ENCODE peak calls at places on chromosomes 16 and 17, in six cellular contexts. L is osteoblast, F is AG04450, D is neural crest cell, T is HFFc6, I is astrocyte of the cerebellum. N is an unnamed sample.

GRCh38 chr17:76643553-76644148 is at the start of gene ST6GALNAC1:
- DNase-seq in L (no peak), F (no peak), D (no peak), T (no peak), I (no peak), N (no peak)

GRCh38 chr17:43732961-43733360 is 25.6 kb downstream of the SOST start:
- DNase-seq in L (no peak), F (peak; percentile 55), D (no peak), T (peak; percentile 78), I (peak; percentile 49), N (no peak)

GRCh38 chr16:3012828-3013420 is at the start of gene CLDN9:
- DNase-seq in L (peak; percentile 87), F (no peak), D (no peak), T (no peak), I (no peak), N (no peak)

GRCh38 chr17:17109896-17110295 is 67.6 kb downstream of the MPRIP start:
- DNase-seq in L (no peak), F (no peak), D (no peak), T (no peak), I (no peak), N (peak; percentile 61)

GRCh38 chr17:41415411-41415810 is 9.0 kb downstream of the KRT37 start:
- DNase-seq in L (no peak), F (no peak), D (no peak), T (no peak), I (no peak), N (no peak)

GRCh38 chr17:81028506-81028858 is 6.5 kb upstream of the BAIAP2 start:
- DNase-seq in L (peak; percentile 80), F (no peak), D (no peak), T (no peak), I (no peak), N (no peak)

GRCh38 chr16:74607310-74607966 is 524 bp upstream of the GLG1 start:
- DNase-seq in L (no peak), F (no peak), D (no peak), T (no peak), I (no peak), N (no peak)

GRCh38 chr17:77142689-77143088 is 1.9 kb downstream of the SEC14L1 start:
- DNase-seq in L (no peak), F (no peak), D (no peak), T (no peak), I (no peak), N (no peak)

GRCh38 chr17:57317016-57317415 is 60.7 kb downstream of the MSI2 start:
- DNase-seq in L (no peak), F (no peak), D (no peak), T (no peak), I (no peak), N (no peak)

GRCh38 chr17:69287168-69287567 is 39.8 kb downstream of the ABCA5 start:
- DNase-seq in L (no peak), F (no peak), D (no peak), T (peak; percentile 44), I (no peak), N (no peak)

GRCh38 chr17:39579318-39580081 is 28.2 kb downstream of the NEUROD2 start:
- DNase-seq in L (no peak), F (no peak), D (no peak), T (no peak), I (no peak), N (no peak)

GRCh38 chr17:59105852-59106462 is 723 bp downstream of the TRIM37 start:
- DNase-seq in L (peak; percentile 39), F (no peak), D (no peak), T (peak; percentile 26), I (no peak), N (no peak)

GRCh38 chr17:6163632-6164319 is 93.6 kb downstream of the WSCD1 start:
- DNase-seq in L (no peak), F (no peak), D (no peak), T (no peak), I (peak; percentile 74), N (no peak)

GRCh38 chr17:19645608-19646250 is 2.8 kb upstream of the ALDH3A2 start:
- DNase-seq in L (peak; percentile 75), F (no peak), D (peak; percentile 35), T (peak; percentile 11), I (no peak), N (peak; percentile 30)

GRCh38 chr16:51151435-51151950 is 423 bp upstream of the SALL1 start:
- DNase-seq in L (peak; percentile 92), F (no peak), D (peak; percentile 76), T (peak; percentile 78), I (peak; percentile 65), N (no peak)

GRCh38 chr16:75921281-75921680 is 195.0 kb upstream of the CPHXL start:
- DNase-seq in L (no peak), F (no peak), D (no peak), T (no peak), I (no peak), N (no peak)

GRCh38 chr16:57734925-57735754 is 430 bp upstream of the KATNB1 start:
- DNase-seq in L (peak; percentile 99), F (peak; percentile 100), D (peak; percentile 99), T (peak; percentile 100), I (peak; percentile 100), N (peak; percentile 95)

GRCh38 chr16:75555213-75555706 is 792 bp downstream of the TMEM231 start:
- DNase-seq in L (peak; percentile 97), F (peak; percentile 57), D (peak; percentile 73), T (peak; percentile 92), I (peak; percentile 63), N (no peak)

GRCh38 chr17:50484341-50485155 is 5.9 kb downstream of the RSAD1 start:
- DNase-seq in L (peak; percentile 92), F (no peak), D (no peak), T (no peak), I (no peak), N (no peak)

GRCh38 chr17:50114849-50115357 is 15.1 kb downstream of the SAMD14 start:
- DNase-seq in L (peak; percentile 94), F (no peak), D (peak; percentile 36), T (peak; percentile 53), I (no peak), N (no peak)

GRCh38 chr17:45289316-45290268 is 27.2 kb downstream of the MAP3K14 start:
- DNase-seq in L (peak; percentile 35), F (no peak), D (no peak), T (no peak), I (no peak), N (no peak)

GRCh38 chr17:29640413-29640812 is 17.7 kb upstream of the CORO6 start:
- DNase-seq in L (no peak), F (peak; percentile 27), D (no peak), T (peak; percentile 66), I (no peak), N (no peak)

GRCh38 chr16:46801428-46802049 is 29.4 kb downstream of the C16orf87 start:
- DNase-seq in L (peak; percentile 39), F (no peak), D (no peak), T (peak; percentile 33), I (peak; percentile 6), N (no peak)

GRCh38 chr17:21239680-21240374 is 13.4 kb downstream of the NATD1 start:
- DNase-seq in L (peak; percentile 94), F (no peak), D (no peak), T (peak; percentile 23), I (no peak), N (no peak)
- TF ChIP-seq CTCF in L (peak; percentile 47), F (peak; percentile 55), D (peak; percentile 58), T (peak; percentile 75), I (peak; percentile 59), N (no peak)

GRCh38 chr17:62778990-62779681 is 29.0 kb downstream of the MARCHF10 start:
- DNase-seq in L (no peak), F (peak; percentile 91), D (no peak), T (peak; percentile 92), I (peak; percentile 94), N (no peak)
- TF ChIP-seq CTCF in L (no peak), F (peak; percentile 3), D (no peak), T (peak; percentile 16), I (no peak), N (no peak)

DNA sequence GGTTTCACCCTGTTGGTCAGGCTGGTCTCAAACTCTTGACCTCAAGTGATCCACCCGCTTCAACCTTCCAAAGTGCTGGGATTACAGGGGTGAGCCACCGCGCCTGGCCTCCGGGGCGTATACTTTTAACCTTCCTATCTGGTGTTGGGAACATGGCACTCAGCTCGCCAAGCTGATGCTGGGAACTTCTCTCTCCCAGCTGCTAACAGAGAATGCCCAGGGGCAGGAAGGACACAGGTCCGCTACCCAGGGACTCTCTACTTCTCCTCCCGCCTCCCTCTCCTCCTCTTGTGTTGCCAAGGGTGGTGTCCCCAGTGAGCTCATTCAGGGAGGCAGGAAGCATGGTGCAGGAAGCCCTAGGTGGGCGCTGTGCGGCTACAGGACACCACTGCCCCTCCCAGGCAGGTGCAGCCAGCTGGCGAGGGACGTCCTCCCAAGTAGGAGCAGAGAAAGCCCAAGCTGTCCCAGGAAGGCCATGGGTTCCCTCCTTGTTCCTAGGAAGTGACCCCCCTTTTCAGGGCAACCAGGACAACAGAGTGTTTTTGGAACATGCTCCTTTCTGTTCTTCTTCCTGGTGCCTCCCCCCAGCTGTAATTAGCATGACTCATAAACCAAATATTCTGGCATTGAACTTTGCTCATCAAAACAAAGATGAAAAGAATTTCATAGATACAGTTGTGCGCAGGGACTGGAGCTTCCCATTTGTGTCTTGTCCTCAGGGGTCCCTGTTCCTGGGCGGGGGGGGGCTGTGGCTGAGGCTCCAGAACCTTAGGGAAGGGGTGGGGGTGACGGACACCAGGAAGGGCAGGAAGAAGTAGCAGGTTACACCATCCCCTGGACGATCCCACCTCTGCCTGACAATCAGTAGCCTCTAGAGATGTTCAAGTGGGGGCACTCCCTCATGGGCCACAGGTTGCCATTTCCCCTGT is 2.6 kb downstream of the C1QTNF1 start:
- DNase-seq in L (peak; percentile 95), F (no peak), D (no peak), T (peak; percentile 82), I (no peak), N (no peak)
- TF ChIP-seq CTCF in L (no peak), F (no peak), D (no peak), T (no peak), I (no peak), N (no peak)

DNA sequence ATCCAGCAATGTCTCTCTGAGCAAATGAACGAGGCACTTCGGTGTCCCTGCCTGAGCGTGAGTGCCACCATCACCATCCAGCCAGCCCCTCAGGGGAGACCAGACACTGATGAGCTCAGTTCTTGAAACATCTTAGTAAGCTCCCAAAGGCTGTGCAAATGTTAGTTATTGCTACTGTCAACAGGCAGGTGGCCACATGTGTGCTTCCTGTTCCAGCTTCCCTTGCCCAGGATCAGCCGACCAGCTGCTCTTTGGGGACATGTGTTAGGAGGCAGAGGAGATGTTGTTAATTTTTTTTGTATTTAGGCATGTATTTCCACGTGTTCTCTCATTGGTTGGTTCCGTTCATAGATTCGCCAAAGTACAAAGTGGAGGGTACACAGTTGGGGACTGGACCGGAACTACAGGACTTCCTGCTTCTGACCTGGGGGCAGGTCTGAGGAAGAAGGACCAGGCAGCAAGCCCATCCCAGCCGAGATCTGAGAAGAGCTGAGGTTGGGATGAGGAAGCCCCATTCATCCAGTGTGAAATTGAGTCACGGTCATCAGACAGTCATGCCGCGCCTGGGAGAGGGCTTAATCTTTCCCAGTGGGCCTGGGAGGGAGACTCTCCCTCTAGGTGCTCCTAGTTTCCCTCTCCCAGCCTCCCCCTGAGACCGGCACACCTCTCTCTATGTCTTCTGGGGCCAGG is 3.8 kb downstream of the TTYH2 start:
- DNase-seq in L (no peak), F (no peak), D (no peak), T (no peak), I (no peak), N (no peak)
- TF ChIP-seq CTCF in L (no peak), F (no peak), D (no peak), T (no peak), I (no peak), N (no peak)

N was measured in natural killer cell.